ENCODE peak calls at places on chromosome 9, in four cellular contexts. B is K562, P is HepG2, N is GM12878. Z is an unnamed sample.

GRCh38 chr9:34374905-34375552 is 1.7 kb downstream of the MYORG start:
- DNase-seq in B (no peak), P (peak), N (no peak), Z (peak)

GRCh38 chr9:91334053-91334452 is 27.7 kb downstream of the AUH start:
- DNase-seq in B (no peak), P (no peak), N (no peak), Z (peak)

GRCh38 chr9:93911871-93912554 is 43.1 kb downstream of the BARX1 start:
- DNase-seq in B (no peak), P (no peak), N (no peak), Z (no peak)

GRCh38 chr9:127970401-127971313 is 10.1 kb downstream of the EEIG1 start:
- DNase-seq in B (no peak), P (no peak), N (peak), Z (no peak)

GRCh38 chr9:75142208-75142607 is 53.9 kb downstream of the OSTF1 start:
- DNase-seq in B (no peak), P (no peak), N (no peak), Z (no peak)

GRCh38 chr9:99593621-99594020 is 228.1 kb upstream of the NR4A3 start:
- DNase-seq in B (no peak), P (no peak), N (no peak), Z (no peak)

GRCh38 chr9:68416891-68417570 is 60.6 kb downstream of the PGM5 start:
- DNase-seq in B (peak), P (no peak), N (no peak), Z (peak)

GRCh38 chr9:94613003-94613402 is 19.4 kb upstream of the FBP2 start:
- DNase-seq in B (no peak), P (no peak), N (no peak), Z (no peak)

GRCh38 chr9:111857555-111858211 is 38.9 kb upstream of the UGCG start:
- DNase-seq in B (no peak), P (no peak), N (no peak), Z (no peak)

GRCh38 chr9:126205260-126205659 is 121.4 kb upstream of the MVB12B start:
- DNase-seq in B (no peak), P (no peak), N (no peak), Z (no peak)

GRCh38 chr9:35951736-35952135 is 6.2 kb downstream of the OR2S2 start:
- DNase-seq in B (no peak), P (no peak), N (no peak), Z (no peak)

GRCh38 chr9:36488322-36488838 is 84.3 kb upstream of the MELK start:
- DNase-seq in B (no peak), P (no peak), N (no peak), Z (no peak)

GRCh38 chr9:95585824-95586223 is 69.1 kb upstream of the PTCH1 start:
- DNase-seq in B (no peak), P (no peak), N (no peak), Z (no peak)

GRCh38 chr9:89743576-89744254 is 138.9 kb downstream of the GADD45G start:
- DNase-seq in B (no peak), P (no peak), N (peak), Z (no peak)

GRCh38 chr9:18896531-18897179 is 136.4 kb downstream of the SAXO1 start:
- DNase-seq in B (no peak), P (no peak), N (peak), Z (no peak)

GRCh38 chr9:132651259-132651658 is 18.5 kb downstream of the DDX31 start:
- DNase-seq in B (no peak), P (no peak), N (no peak), Z (peak)

GRCh38 chr9:27528278-27528885 is 1.2 kb downstream of the MOB3B start:
- DNase-seq in B (peak), P (no peak), N (no peak), Z (peak)

GRCh38 chr9:95204310-95204709 is 113.2 kb downstream of the FANCC start:
- DNase-seq in B (no peak), P (no peak), N (no peak), Z (no peak)

GRCh38 chr9:36433386-36433785 is 33.3 kb upstream of the RNF38 start:
- DNase-seq in B (no peak), P (no peak), N (no peak), Z (no peak)

GRCh38 chr9:23308114-23308513 is 517.9 kb downstream of the ELAVL2 start:
- DNase-seq in B (no peak), P (no peak), N (no peak), Z (no peak)

DNA sequence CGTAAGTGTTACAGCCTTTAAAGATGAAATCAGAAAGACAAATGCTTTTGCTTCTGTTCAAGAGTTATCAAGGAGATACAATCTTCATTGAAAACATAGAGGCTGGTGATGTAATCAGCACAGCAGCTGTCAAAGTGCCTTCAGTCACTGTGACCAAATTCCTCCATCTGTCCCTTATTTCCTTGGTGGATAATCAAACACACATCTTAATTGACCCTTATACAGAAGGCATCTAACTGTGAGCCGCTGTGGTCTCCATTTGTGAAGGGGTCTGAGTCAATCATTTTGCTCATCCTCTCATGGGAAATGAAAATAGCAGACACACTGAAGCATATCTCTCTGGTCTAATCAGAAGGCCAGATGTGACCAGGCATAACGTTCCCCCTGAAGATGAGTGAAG is 130.1 kb upstream of the TLR4 start:
- DNase-seq in B (no peak), P (no peak), N (no peak), Z (no peak)
- TF ChIP-seq FOXM1 in B (no peak), P (no peak), N (no peak), Z (no peak)

GRCh38 chr9:106284300-106284699 is 578.7 kb upstream of the ZNF462 start:
- DNase-seq in B (no peak), P (no peak), N (no peak), Z (peak)

GRCh38 chr9:106287108-106287631 is 575.8 kb upstream of the ZNF462 start:
- DNase-seq in B (no peak), P (no peak), N (no peak), Z (no peak)

GRCh38 chr9:106288689-106289088 is 574.3 kb upstream of the ZNF462 start:
- DNase-seq in B (no peak), P (no peak), N (no peak), Z (no peak)

GRCh38 chr9:106286249-106286648 is 576.7 kb upstream of the ZNF462 start:
- DNase-seq in B (no peak), P (no peak), N (no peak), Z (no peak)
- TF ChIP-seq FOXM1 in B (no peak), P (no peak), N (no peak), Z (no peak)

DNA sequence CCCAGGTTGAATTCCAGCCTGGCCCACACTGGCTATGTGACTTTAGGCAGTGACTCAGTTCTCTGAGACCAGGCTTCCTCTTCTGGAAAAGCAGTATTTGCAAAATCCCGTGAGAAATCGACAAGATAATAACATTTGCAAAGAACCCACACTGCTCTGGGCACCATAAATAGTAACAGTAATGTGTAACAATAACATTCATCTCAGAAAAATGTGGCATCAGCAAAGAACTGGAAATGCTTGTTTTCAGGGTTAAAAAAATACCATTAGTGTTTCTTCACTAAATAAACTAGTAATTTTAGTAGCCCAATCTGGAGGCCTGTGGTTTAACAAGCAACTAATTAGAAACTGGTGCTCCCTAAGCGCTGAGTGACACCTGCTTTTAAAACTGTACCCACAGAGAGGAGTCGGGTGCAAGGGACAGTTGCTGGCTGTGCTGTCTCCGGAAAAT is 148.3 kb downstream of the TTLL11 start:
- DNase-seq in B (no peak), P (no peak), N (no peak), Z (no peak)
- TF ChIP-seq FOXM1 in B (no peak), P (no peak), N (no peak), Z (no peak)

GRCh38 chr9:92894711-92895362 is 17.0 kb upstream of the ZNF484 start:
- DNase-seq in B (no peak), P (no peak), N (no peak), Z (no peak)
- TF ChIP-seq FOXM1 in B (no peak), P (no peak), N (no peak), Z (no peak)

GRCh38 chr9:135512241-135512603 is 9.0 kb upstream of the LCN1 start:
- DNase-seq in B (no peak), P (no peak), N (no peak), Z (no peak)
- TF ChIP-seq FOXM1 in B (no peak), P (no peak), N (no peak), Z (no peak)